ENCODE peak calls at places on chromosomes 3 and 15, in seven cellular contexts. U is HCT116, Q is SK-N-SH, V is HepG2, S is K562, C is H1, I is GM12878. P is an unnamed sample.

GRCh38 chr3:115831864-115832263 is 208.6 kb downstream of the GAP43 start:
- DNase-seq in U (no peak), S (no peak), C (no peak), Q (no peak), V (no peak), I (no peak), P (no peak)

GRCh38 chr3:76673171-76673570 is 366.7 kb upstream of the ROBO2 start:
- DNase-seq in S (no peak), U (no peak), V (no peak), Q (no peak), C (no peak), I (no peak), P (no peak)

GRCh38 chr3:94036909-94037507 is 8.6 kb upstream of the STX19 start:
- DNase-seq in Q (peak), S (peak), I (no peak), V (peak), C (no peak), U (peak), P (peak)

GRCh38 chr3:54870423-54870822 is 57.4 kb downstream of the LRTM1 start:
- DNase-seq in Q (peak), S (peak), U (no peak), I (no peak), C (no peak), V (peak), P (peak)

GRCh38 chr3:134003066-134003465 is 26.7 kb downstream of the SLCO2A1 start:
- DNase-seq in S (no peak), C (no peak), Q (no peak), I (no peak), U (no peak), V (no peak), P (peak)

GRCh38 chr3:87503901-87504498 is 227.6 kb upstream of the POU1F1 start:
- DNase-seq in V (peak), Q (peak), I (no peak), U (peak), C (peak), S (peak), P (peak)

GRCh38 chr3:128712848-128713247 is 13.1 kb upstream of the RAB7A start:
- DNase-seq in U (no peak), S (no peak), V (no peak), C (no peak), Q (no peak), I (no peak), P (no peak)

GRCh38 chr3:58404396-58404795 is 29.2 kb downstream of the PDHB start:
- DNase-seq in C (no peak), V (no peak), S (no peak), Q (no peak), I (no peak), U (no peak), P (no peak)

GRCh38 chr3:46865034-46865507 is 1.8 kb upstream of the MYL3 start:
- DNase-seq in V (no peak), U (no peak), S (no peak), C (no peak), I (no peak), Q (peak), P (no peak)

GRCh38 chr15:91061997-91062396 is 38.1 kb upstream of the SV2B start:
- DNase-seq in Q (no peak), S (no peak), V (no peak), U (no peak), C (no peak), I (no peak), P (no peak)

GRCh38 chr3:79148786-79149185 is 619.0 kb downstream of the ROBO1 start:
- DNase-seq in U (no peak), I (no peak), S (no peak), V (no peak), C (no peak), Q (no peak), P (no peak)

GRCh38 chr3:71173421-71173975 is 410.0 kb downstream of the FOXP1 start:
- DNase-seq in I (no peak), S (no peak), C (no peak), V (no peak), U (no peak), Q (no peak), P (no peak)

GRCh38 chr3:172713316-172713715 is 2.4 kb upstream of the NCEH1 start:
- DNase-seq in Q (no peak), I (no peak), V (no peak), U (no peak), C (no peak), S (no peak), P (no peak)

GRCh38 chr3:128482857-128483656 is 9.9 kb downstream of the GATA2 start:
- DNase-seq in Q (peak), C (no peak), I (no peak), S (peak), U (no peak), V (no peak), P (no peak)

GRCh38 chr3:190697901-190698300 is 164.6 kb downstream of the GMNC start:
- DNase-seq in C (no peak), U (no peak), I (no peak), S (no peak), V (no peak), Q (no peak), P (no peak)

GRCh38 chr3:140816372-140816771 is 125.3 kb upstream of the SLC25A36 start:
- DNase-seq in I (peak), S (no peak), V (no peak), C (no peak), Q (no peak), U (no peak), P (no peak)

GRCh38 chr3:9732080-9732752 is 681 bp downstream of the BRPF1 start:
- DNase-seq in C (no peak), U (no peak), I (no peak), Q (no peak), V (no peak), S (peak), P (no peak)

GRCh38 chr3:197541756-197542539 is 13.8 kb downstream of the BDH1 start:
- DNase-seq in C (no peak), V (no peak), I (no peak), U (no peak), Q (peak), S (peak), P (peak)

GRCh38 chr3:89619263-89619662 is 511.8 kb downstream of the EPHA3 start:
- DNase-seq in C (no peak), Q (no peak), U (no peak), I (no peak), S (no peak), V (no peak), P (no peak)

GRCh38 chr15:95958417-95958816 is 372.1 kb upstream of the NR2F2 start:
- DNase-seq in V (no peak), C (no peak), I (no peak), Q (no peak), U (no peak), S (no peak), P (peak)

GRCh38 chr15:89946681-89947313 is 34.0 kb upstream of the ARPIN start:
- DNase-seq in I (no peak), S (no peak), V (no peak), U (no peak), Q (no peak), C (no peak), P (no peak)

GRCh38 chr3:100412897-100413590 is 11.7 kb downstream of the LNP1 start:
- DNase-seq in Q (no peak), C (no peak), V (no peak), U (no peak), I (no peak), S (no peak), P (no peak)

GRCh38 chr15:43513550-43513949 is 3.9 kb upstream of the MAP1A start:
- DNase-seq in S (no peak), I (no peak), U (no peak), Q (no peak), C (no peak), V (no peak), P (no peak)

GRCh38 chr3:148930785-148931184 is 60.6 kb upstream of the GYG1 start:
- DNase-seq in I (no peak), C (no peak), S (no peak), V (no peak), Q (no peak), U (no peak), P (no peak)

GRCh38 chr3:187748050-187748481 is 2.8 kb upstream of the BCL6 start:
- DNase-seq in U (peak), Q (peak), V (peak), S (peak), I (no peak), C (peak), P (no peak)

GRCh38 chr3:191397771-191398170 is 63.2 kb upstream of the PYDC2 start:
- DNase-seq in Q (no peak), I (no peak), U (no peak), S (no peak), V (no peak), C (no peak), P (no peak)

GRCh38 chr15:59736181-59736580 is 47.1 kb upstream of the BNIP2 start:
- DNase-seq in Q (no peak), C (no peak), U (no peak), V (no peak), I (no peak), S (no peak), P (no peak)

GRCh38 chr3:71226565-71227281 is 356.8 kb downstream of the FOXP1 start:
- DNase-seq in I (peak), Q (no peak), S (peak), C (no peak), U (no peak), V (no peak), P (no peak)

GRCh38 chr3:106349191-106349881 is 480.5 kb upstream of the CBLB start:
- DNase-seq in U (no peak), S (no peak), Q (no peak), V (no peak), C (no peak), I (no peak), P (no peak)

GRCh38 chr3:106348142-106348690 is 479.4 kb upstream of the CBLB start:
- DNase-seq in Q (no peak), I (no peak), V (no peak), C (no peak), S (no peak), U (no peak), P (no peak)

GRCh38 chr3:106342386-106342785 is 473.6 kb upstream of the CBLB start:
- DNase-seq in I (no peak), C (no peak), V (no peak), Q (no peak), S (no peak), U (no peak), P (no peak)

GRCh38 chr3:106343841-106344240 is 475.0 kb upstream of the CBLB start:
- DNase-seq in I (no peak), U (no peak), S (no peak), C (no peak), V (no peak), Q (no peak), P (no peak)

DNA sequence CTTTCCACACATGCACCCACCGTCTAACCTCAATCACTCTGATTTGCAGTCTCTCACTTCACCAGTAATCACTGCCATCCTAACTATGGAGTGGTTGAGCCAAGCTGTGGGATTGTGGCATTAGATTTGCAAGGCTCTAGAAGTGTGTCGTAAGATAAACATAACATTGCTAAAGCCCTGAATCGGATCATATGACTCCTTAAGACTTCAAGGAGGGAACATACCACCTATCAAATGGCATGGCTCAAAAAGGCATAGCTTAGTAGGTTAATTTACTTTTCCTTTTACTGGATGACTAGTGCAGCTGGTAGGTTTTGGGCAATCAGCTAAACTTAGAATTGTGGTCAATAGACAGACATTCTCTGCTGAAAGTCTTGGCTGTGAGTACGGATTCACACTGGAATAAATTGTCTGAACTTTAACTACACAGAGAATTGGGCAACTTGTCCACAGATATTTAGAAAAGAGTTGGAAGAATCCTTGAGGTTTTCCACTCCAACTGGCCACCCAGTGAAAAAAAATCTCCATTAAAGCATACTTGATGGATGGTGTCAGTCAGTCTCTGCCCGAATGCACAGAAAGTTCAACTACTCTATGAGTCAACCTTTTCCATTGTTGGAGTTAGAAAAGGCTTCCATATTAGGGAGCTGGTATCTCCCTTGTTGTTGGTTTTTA is 476.7 kb upstream of the CBLB start:
- DNase-seq in S (no peak), V (no peak), C (no peak), U (no peak), Q (no peak), I (no peak), P (no peak)
- TF ChIP-seq JUND in S (no peak), V (no peak), C (no peak), U (no peak), Q (peak), I (no peak), P (no peak)

DNA sequence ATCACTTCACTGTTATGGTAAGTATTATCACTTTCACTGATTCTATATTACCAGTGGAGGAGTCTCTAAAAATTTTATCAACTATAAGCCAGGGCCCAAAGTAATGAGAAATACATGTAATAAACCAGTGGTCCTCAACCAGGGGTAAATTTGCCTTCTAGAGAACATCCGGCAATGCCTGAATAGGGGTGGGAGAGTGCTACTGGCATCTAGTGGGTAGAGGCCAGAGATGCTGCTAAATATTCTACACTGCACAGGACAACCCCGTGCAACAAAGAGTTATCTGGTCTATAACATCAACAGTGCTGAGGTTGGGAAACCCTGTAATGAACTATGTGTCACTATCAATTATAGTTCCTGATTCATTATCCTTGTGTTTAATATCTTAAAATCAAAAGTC is 2.2 kb downstream of the LYSMD2 start:
- DNase-seq in V (no peak), Q (peak), I (no peak), C (no peak), U (no peak), S (no peak), P (no peak)
- TF ChIP-seq JUND in V (no peak), Q (no peak), I (no peak), C (no peak), U (no peak), S (no peak), P (no peak)

DNA sequence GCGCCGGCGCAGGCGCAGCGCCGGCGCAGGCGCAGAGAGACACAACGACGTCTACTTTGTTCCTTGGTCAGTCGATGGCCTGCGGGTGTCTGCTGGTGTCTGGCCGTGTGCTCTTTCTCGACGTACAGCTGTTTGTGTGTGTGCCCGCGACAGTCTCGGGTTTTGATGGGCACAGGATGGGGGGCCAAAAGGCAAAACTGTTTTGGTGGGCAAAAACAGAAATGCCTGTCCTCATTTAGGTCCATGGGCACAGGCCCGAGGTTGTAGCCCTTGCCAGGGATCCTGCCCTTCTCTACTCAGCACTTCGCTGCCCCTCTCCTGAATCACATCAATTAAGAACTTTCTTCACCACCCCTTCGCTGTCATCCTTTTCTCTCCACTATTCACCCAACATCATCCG is 184.8 kb upstream of the CHL1 start:
- DNase-seq in C (no peak), U (no peak), Q (peak), S (no peak), I (no peak), V (no peak), P (peak)
- TF ChIP-seq JUND in C (no peak), U (no peak), Q (no peak), S (no peak), I (no peak), V (no peak), P (no peak)

GRCh38 chr15:28989239-28989830 is 103.6 kb downstream of the APBA2 start:
- DNase-seq in I (no peak), Q (peak), C (peak), V (no peak), U (no peak), S (peak), P (peak)
- TF ChIP-seq JUND in I (no peak), Q (no peak), C (no peak), V (no peak), U (no peak), S (no peak), P (no peak)

DNA sequence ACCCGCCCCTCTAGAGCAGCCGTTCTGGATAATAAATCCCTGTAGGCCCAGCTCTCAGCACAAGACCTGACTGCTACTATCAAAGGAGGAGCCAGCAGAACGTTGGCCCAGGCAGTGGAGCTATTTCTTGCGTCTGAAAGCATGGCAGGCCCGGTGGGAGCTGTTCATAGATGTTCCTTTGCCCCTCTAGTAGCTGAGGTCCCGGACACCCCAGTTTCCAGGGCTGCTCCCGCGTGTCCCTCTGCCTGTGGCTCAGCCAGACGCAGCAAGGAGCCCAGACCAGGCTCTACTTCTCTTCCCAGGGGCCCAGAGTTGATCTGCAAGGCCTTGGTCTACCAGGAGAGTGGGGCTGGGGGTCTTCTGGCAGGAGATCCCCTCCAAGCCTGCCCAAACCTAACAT is 76.1 kb downstream of the FAM174B start:
- DNase-seq in C (no peak), I (no peak), S (no peak), Q (no peak), V (no peak), U (no peak), P (no peak)
- TF ChIP-seq JUND in C (no peak), I (no peak), S (no peak), Q (no peak), V (no peak), U (no peak), P (no peak)

DNA sequence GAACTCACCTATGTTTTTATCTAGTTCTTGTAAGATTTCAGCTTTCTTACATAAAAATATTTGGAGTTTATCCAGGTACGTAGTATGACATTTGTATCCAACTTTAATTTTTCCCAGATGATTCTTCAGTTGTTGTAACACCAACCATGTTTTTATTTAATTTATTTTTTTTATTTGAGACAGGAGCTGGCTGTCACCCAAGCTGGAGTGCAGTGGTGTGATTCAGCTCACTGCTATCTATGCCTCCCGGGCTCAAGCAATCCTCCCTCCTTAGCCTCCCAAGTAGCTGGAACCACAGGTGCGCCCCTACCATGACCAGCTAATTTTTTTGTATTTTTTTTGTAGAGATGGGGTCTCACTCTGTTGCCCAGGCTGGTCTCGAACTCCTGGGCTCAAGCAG is 6.6 kb downstream of the XYLB start:
- DNase-seq in V (no peak), I (no peak), C (no peak), S (no peak), Q (no peak), U (no peak), P (no peak)
- TF ChIP-seq JUND in V (no peak), I (no peak), C (no peak), S (no peak), Q (no peak), U (no peak), P (no peak)

DNA sequence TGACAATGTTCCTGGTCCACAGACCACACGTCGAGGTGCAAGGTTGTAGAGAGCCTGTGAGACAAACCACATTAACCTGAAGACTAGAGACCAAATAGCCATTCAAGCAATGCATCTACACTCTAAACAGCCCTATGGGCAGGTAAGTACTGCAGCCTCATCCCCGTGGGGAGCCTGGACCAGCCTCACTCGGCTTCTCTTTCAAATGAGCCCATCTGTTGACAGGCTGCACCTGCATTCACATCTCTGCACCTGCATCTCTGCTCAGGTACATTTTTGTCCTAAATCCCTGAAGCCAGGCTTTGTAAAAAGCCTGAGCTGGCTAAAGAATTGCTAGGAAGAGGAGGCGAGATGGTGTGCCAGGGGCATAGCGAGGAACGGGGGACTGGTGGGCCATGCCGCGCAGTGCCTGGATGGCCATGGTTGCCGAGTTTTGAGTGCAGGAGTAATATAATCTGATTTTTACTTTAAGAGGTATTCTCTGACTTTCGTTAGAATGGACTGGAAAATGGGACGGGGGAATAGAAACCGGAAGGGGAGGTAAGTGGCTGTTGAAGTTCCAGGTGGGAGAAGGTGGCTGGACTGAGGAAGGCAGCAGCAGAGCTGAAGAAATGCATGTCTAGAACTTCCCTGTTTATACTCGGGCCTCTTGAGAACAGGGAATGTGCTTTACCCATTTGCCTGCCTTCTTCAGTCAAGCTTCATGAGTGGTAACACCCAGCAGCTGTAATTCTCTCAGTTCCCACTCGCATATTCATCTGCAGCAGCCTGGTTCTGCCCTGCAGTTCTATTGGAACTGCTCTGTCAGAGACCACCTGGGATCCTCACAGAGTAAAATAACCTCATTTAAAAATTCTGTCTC is 226.3 kb downstream of the OPA1 start:
- DNase-seq in V (no peak), S (no peak), C (no peak), Q (no peak), I (no peak), U (no peak), P (no peak)
- TF ChIP-seq JUND in V (no peak), S (no peak), C (no peak), Q (no peak), I (no peak), U (no peak), P (no peak)

GRCh38 chr3:186524616-186525015 is 19.6 kb downstream of the CRYGS start:
- DNase-seq in Q (no peak), S (no peak), U (no peak), I (no peak), C (no peak), V (no peak), P (no peak)
- TF ChIP-seq JUND in Q (no peak), S (no peak), U (no peak), I (no peak), C (no peak), V (no peak), P (no peak)

GRCh38 chr3:31861839-31862238 is 119.2 kb downstream of the OSBPL10 start:
- DNase-seq in C (no peak), I (no peak), V (no peak), Q (no peak), U (no peak), S (no peak), P (no peak)
- TF ChIP-seq JUND in C (no peak), I (no peak), V (no peak), Q (no peak), U (no peak), S (no peak), P (no peak)